ENCODE peak calls at places on chromosomes 12 and 14, in four cellular contexts. T is heart right ventricle, I is Caco-2, D is fibroblast of lung. K is an unnamed sample.

GRCh38 chr12:4900327-4900726 is 9.4 kb upstream of the KCNA1 start:
- DNase-seq in T (no peak), I (no peak), D (peak; percentile 75), K (no peak)

GRCh38 chr12:69062838-69063237 is 129.9 kb upstream of the CPM start:
- DNase-seq in T (no peak), I (no peak), D (no peak), K (no peak)

GRCh38 chr14:105974902-105975301 is 448.5 kb downstream of the TMEM121 start:
- DNase-seq in T (no peak), I (peak; percentile 65), D (no peak), K (no peak)

GRCh38 chr12:121467638-121468403 is 67.9 kb downstream of the RNF34 start:
- DNase-seq in T (no peak), I (peak; percentile 54), D (peak; percentile 23), K (no peak)

GRCh38 chr14:59333668-59334067 is 131.5 kb downstream of the GPR135 start:
- DNase-seq in T (no peak), I (peak; percentile 59), D (peak; percentile 96), K (peak; percentile 89)

GRCh38 chr12:2680676-2681039 is 114.1 kb upstream of the FKBP4 start:
- DNase-seq in T (no peak), I (no peak), D (no peak), K (no peak)

GRCh38 chr12:113266106-113266895 is 45.0 kb downstream of the TPCN1 start:
- DNase-seq in T (no peak), I (no peak), D (no peak), K (no peak)

GRCh38 chr12:127592278-127592677 is 674.7 kb upstream of the TMEM132C start:
- DNase-seq in T (no peak), I (no peak), D (no peak), K (no peak)

GRCh38 chr12:11862794-11863193 is 207.9 kb upstream of the BCL2L14 start:
- DNase-seq in T (no peak), I (no peak), D (peak; percentile 67), K (no peak)

GRCh38 chr12:68094645-68095395 is 64.7 kb downstream of the IFNG start:
- DNase-seq in T (no peak), I (no peak), D (no peak), K (no peak)

GRCh38 chr12:92208613-92209121 is 63.0 kb upstream of the BTG1 start:
- DNase-seq in T (no peak), I (no peak), D (peak; percentile 81), K (peak; percentile 72)

GRCh38 chr14:51547260-51547659 is 104.5 kb upstream of the FRMD6 start:
- DNase-seq in T (no peak), I (no peak), D (peak; percentile 100), K (peak; percentile 93)

GRCh38 chr14:70188292-70188607 is 501 bp downstream of the SLC8A3 start:
- DNase-seq in T (no peak), I (no peak), D (peak; percentile 9), K (no peak)

GRCh38 chr12:122981587-122982493 is 1.4 kb downstream of the ARL6IP4 start:
- DNase-seq in T (no peak), I (no peak), D (peak; percentile 4), K (no peak)

GRCh38 chr12:9039397-9039977 is 50.1 kb downstream of the KLRG1 start:
- DNase-seq in T (no peak), I (peak; percentile 55), D (peak; percentile 27), K (peak; percentile 52)

GRCh38 chr12:65977384-65977783 is 153.1 kb downstream of the HMGA2 start:
- DNase-seq in T (no peak), I (no peak), D (peak; percentile 34), K (no peak)

GRCh38 chr14:68680541-68681051 is 112.3 kb downstream of the ZFP36L1 start:
- DNase-seq in T (no peak), I (no peak), D (peak; percentile 68), K (no peak)

GRCh38 chr14:93007225-93007997 is 84.5 kb downstream of the CHGA start:
- DNase-seq in T (no peak), I (no peak), D (peak; percentile 85), K (peak; percentile 50)

GRCh38 chr14:32985881-32986280 is 47.2 kb downstream of the NPAS3 start:
- DNase-seq in T (peak; percentile 22), I (no peak), D (peak; percentile 50), K (no peak)

GRCh38 chr12:29427964-29428363 is 47.0 kb upstream of the ERGIC2 start:
- DNase-seq in T (no peak), I (peak; percentile 22), D (no peak), K (no peak)

GRCh38 chr12:52870361-52871290 is 21.8 kb upstream of the KRT78 start:
- DNase-seq in T (peak; percentile 69), I (peak; percentile 69), D (no peak), K (peak; percentile 44)

GRCh38 chr14:64821651-64822050 is 58.1 kb downstream of the SPTB start:
- DNase-seq in T (no peak), I (no peak), D (no peak), K (no peak)

GRCh38 chr14:52937869-52938268 is 13.0 kb downstream of the FERMT2 start:
- DNase-seq in T (no peak), I (no peak), D (no peak), K (no peak)

GRCh38 chr12:113030875-113031525 is 25.5 kb upstream of the DTX1 start:
- DNase-seq in T (no peak), I (peak; percentile 61), D (peak; percentile 47), K (peak; percentile 21)

GRCh38 chr12:98644433-98644711 is 216 bp downstream of the IKBIP start:
- DNase-seq in T (no peak), I (peak; percentile 68), D (no peak), K (no peak)
- TF ChIP-seq CTCF in T (no peak), I (no peak), D (peak; percentile 11), K (no peak)

GRCh38 chr14:38207830-38208815 is at the start of gene SSTR1:
- DNase-seq in T (no peak), I (peak; percentile 74), D (peak; percentile 12), K (no peak)
- H3K27me3 ChIP-seq in T (no peaks in the 10 kb centered on the region), I (no peaks in the 10 kb centered on the region), D (no peaks in the 10 kb centered on the region), K (no peaks in the 10 kb centered on the region)

GRCh38 chr12:104827587-104827986 is 130.5 kb downstream of the SLC41A2 start:
- DNase-seq in T (no peak), I (no peak), D (no peak), K (no peak)
- TF ChIP-seq CTCF in T (no peak), I (no peak), D (peak; percentile 19), K (no peak)

DNA sequence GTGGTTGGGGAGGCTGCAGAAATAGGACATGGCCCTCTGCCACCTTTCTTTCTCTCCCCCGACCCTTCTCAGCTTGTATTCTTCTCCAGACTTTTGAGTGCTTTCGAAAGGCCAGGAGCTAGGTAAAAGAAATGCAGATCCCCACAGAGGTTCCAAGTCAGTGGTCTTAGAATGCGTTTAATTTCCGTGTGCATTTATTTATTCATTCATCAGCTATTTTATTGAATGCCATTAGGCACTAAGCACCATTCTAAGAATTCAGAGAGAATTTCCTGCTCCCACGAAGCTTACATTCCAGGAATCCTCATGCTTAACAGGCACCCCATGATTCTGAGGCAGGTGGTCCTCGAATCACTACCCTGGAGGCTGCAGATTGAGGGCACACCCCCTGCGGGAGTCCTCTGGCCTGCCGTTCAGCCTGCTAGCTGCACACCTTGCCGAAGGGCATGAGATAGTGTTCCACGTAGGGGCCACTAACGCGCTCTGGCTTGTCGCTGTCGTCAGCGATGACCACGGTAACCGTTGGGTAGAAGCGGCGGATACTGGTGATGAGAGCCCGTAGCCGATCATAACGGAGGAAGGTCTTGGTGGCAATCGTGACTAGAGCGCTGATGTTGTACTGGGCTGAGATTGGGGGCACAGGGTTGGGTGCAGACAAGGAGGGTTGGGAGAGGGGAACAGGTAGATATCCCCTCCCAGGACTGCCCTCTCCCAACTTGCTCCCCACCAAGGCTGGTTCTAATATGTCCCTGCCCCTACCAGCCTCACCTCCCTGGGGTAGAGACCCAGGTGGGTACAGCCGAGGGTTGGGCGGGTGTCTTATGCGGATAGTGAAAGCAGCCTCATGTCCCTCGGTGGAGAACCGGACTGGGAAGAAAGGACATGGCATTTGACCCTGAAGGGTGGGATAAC is 4.5 kb downstream of the B4GALNT1 start:
- DNase-seq in T (no peak), I (no peak), D (no peak), K (no peak)
- H3K27me3 ChIP-seq in T (peaks cover 6% of the 10 kb centered on the region), I (no peaks in the 10 kb centered on the region), D (peaks cover 21% of the 10 kb centered on the region), K (peaks cover 9% of the 10 kb centered on the region)

K was measured in PC-9.